ENCODE peak calls at places on chromosomes 13 and 19, in nine cellular contexts. S is T-cell, F is tibial artery, A is left cardiac atrium, D is mucosa of descending colon, C is fibroblast of pulmonary artery, H is NCI-H748 treated with DMSO at 0.1 percent for 48 hours, Z is hepatic stellate cell, O is fibroblast of gingiva. P is an unnamed sample.

GRCh38 chr13:40562975-40563349 is 103.5 kb downstream of the FOXO1 start:
- DNase-seq in C (no peak), Z (no peak), A (no peak), F (no peak), O (no peak), S (no peak), D (no peak), H (no peak), P (no peak)

GRCh38 chr19:44871809-44872208 is 19.2 kb upstream of the TOMM40 start:
- DNase-seq in C (no peak), F (no peak), A (no peak), S (no peak), O (no peak), H (no peak), Z (no peak), D (no peak), P (no peak)

GRCh38 chr13:20197361-20197834 is 4.7 kb upstream of the GJB2 start:
- DNase-seq in D (no peak), S (no peak), O (peak; percentile 17), H (peak; percentile 85), C (peak; percentile 63), Z (peak; percentile 38), A (no peak), F (no peak), P (peak; percentile 62)

GRCh38 chr13:33355470-33355869 is 69.9 kb upstream of the STARD13 start:
- DNase-seq in Z (no peak), O (peak; percentile 98), D (no peak), S (no peak), H (no peak), A (no peak), F (peak; percentile 37), C (peak; percentile 87), P (no peak)

GRCh38 chr19:40457953-40458596 is 7.5 kb downstream of the BLVRB start:
- DNase-seq in D (no peak), H (no peak), Z (no peak), C (no peak), F (no peak), O (no peak), S (no peak), A (no peak), P (no peak)

GRCh38 chr19:38047641-38048040 is 140.6 kb downstream of the SIPA1L3 start:
- DNase-seq in F (no peak), Z (no peak), O (no peak), S (no peak), A (no peak), C (no peak), H (no peak), D (no peak), P (no peak)

GRCh38 chr19:18879579-18880373 is 16.2 kb downstream of the CERS1 start:
- DNase-seq in D (peak; percentile 87), A (no peak), H (no peak), Z (no peak), F (no peak), C (peak; percentile 20), S (no peak), O (no peak), P (peak; percentile 52)

GRCh38 chr13:108226184-108226583 is 8.0 kb downstream of the ABHD13 start:
- DNase-seq in D (no peak), H (peak; percentile 99), A (no peak), C (no peak), F (no peak), Z (no peak), O (no peak), S (no peak), P (no peak)

GRCh38 chr13:83088858-83089257 is 793.4 kb downstream of the SLITRK1 start:
- DNase-seq in F (no peak), C (no peak), O (no peak), S (no peak), A (no peak), D (no peak), H (no peak), Z (no peak), P (no peak)

GRCh38 chr13:39786091-39786490 is 130.6 kb downstream of the COG6 start:
- DNase-seq in D (no peak), O (no peak), S (no peak), A (no peak), F (no peak), Z (no peak), C (no peak), H (no peak), P (no peak)

GRCh38 chr13:98787986-98788385 is 35.5 kb upstream of the SLC15A1 start:
- DNase-seq in F (no peak), D (no peak), O (no peak), C (no peak), S (no peak), Z (no peak), H (no peak), A (no peak), P (no peak)

GRCh38 chr19:2032296-2032941 is 16.9 kb upstream of the BTBD2 start:
- DNase-seq in S (no peak), Z (peak; percentile 90), D (peak; percentile 97), F (peak; percentile 97), H (no peak), O (peak; percentile 95), C (peak; percentile 84), A (peak; percentile 94), P (no peak)

GRCh38 chr19:16185925-16186234 is 670 bp downstream of the FAM32A start:
- DNase-seq in S (no peak), F (no peak), D (no peak), A (no peak), C (no peak), O (no peak), Z (peak; percentile 50), H (no peak), P (no peak)

GRCh38 chr13:95154441-95154886 is 146.8 kb downstream of the ABCC4 start:
- DNase-seq in H (peak; percentile 90), S (no peak), C (peak; percentile 49), D (no peak), O (peak; percentile 35), F (no peak), A (no peak), Z (no peak), P (no peak)

GRCh38 chr13:95298971-95299627 is 2.2 kb downstream of the ABCC4 start:
- DNase-seq in A (no peak), F (no peak), S (no peak), H (no peak), Z (peak; percentile 53), C (peak; percentile 72), O (peak; percentile 45), D (no peak), P (no peak)

GRCh38 chr13:113448885-113449692 is 4.2 kb downstream of the ADPRHL1 start:
- DNase-seq in C (no peak), Z (peak; percentile 44), O (no peak), F (no peak), A (no peak), D (peak; percentile 90), S (no peak), H (no peak), P (peak; percentile 58)

GRCh38 chr13:45105895-45106294 is 14.4 kb upstream of the GTF2F2 start:
- DNase-seq in A (no peak), Z (no peak), O (peak; percentile 69), D (no peak), C (no peak), S (no peak), F (no peak), H (no peak), P (no peak)

GRCh38 chr19:20235156-20235555 is 68.1 kb downstream of the ZNF486 start:
- DNase-seq in S (no peak), Z (no peak), H (no peak), O (no peak), A (no peak), D (no peak), C (no peak), F (no peak), P (no peak)

GRCh38 chr13:108368240-108368898 is 98.9 kb downstream of the TNFSF13B start:
- DNase-seq in Z (no peak), H (no peak), A (no peak), O (no peak), D (no peak), F (no peak), S (no peak), C (no peak), P (no peak)

GRCh38 chr19:8615813-8616596 is 5.5 kb upstream of the ADAMTS10 start:
- DNase-seq in S (peak; percentile 31), O (no peak), C (peak; percentile 69), A (peak; percentile 69), H (no peak), D (no peak), F (peak; percentile 63), Z (peak; percentile 77), P (no peak)

GRCh38 chr13:111984349-111984748 is 82.6 kb upstream of the SOX1 start:
- DNase-seq in O (no peak), F (no peak), Z (no peak), D (no peak), C (no peak), A (no peak), S (no peak), H (no peak), P (no peak)